ENCODE peak calls at places on chromosomes 3 and 15, in six cellular contexts. One of them, this sample, is unnamed.

GRCh38 chr3:149186726-149187125 is 34.9 kb downstream of the CP start:
- DNase-seq in caudate nucleus: no peak
- DNase-seq in activated T-helper 1 cell treated with Interleukin-2 at 50 U/mL for 16 hours: no peak
- DNase-seq in RPMI8226: no peak
- DNase-seq in stimulated activated CD8-positive, alpha-beta memory T cell treated with anti-CD3 and anti-CD28 coated beads, Interleukin-15, amount 100 ng/mL, for 24 hours: no peak
- DNase-seq in central memory CD8-positive, alpha-beta T cell: no peak
- DNase-seq in this sample: no peak

GRCh38 chr15:68578175-68578959 is 426 bp upstream of the CORO2B start:
- DNase-seq in activated T-helper 1 cell treated with Interleukin-2 at 50 U/mL for 16 hours: no peak
- DNase-seq in RPMI8226: peak
- DNase-seq in stimulated activated CD8-positive, alpha-beta memory T cell treated with anti-CD3 and anti-CD28 coated beads, Interleukin-15, amount 100 ng/mL, for 24 hours: no peak
- DNase-seq in caudate nucleus: peak
- DNase-seq in central memory CD8-positive, alpha-beta T cell: no peak
- DNase-seq in this sample: peak

GRCh38 chr3:126971891-126972351 is 11.0 kb upstream of the PLXNA1 start:
- DNase-seq in RPMI8226: no peak
- DNase-seq in stimulated activated CD8-positive, alpha-beta memory T cell treated with anti-CD3 and anti-CD28 coated beads, Interleukin-15, amount 100 ng/mL, for 24 hours: no peak
- DNase-seq in activated T-helper 1 cell treated with Interleukin-2 at 50 U/mL for 16 hours: no peak
- DNase-seq in caudate nucleus: peak
- DNase-seq in central memory CD8-positive, alpha-beta T cell: no peak
- DNase-seq in this sample: peak

GRCh38 chr15:65512807-65513416 is 4.6 kb downstream of the DPP8 start:
- DNase-seq in stimulated activated CD8-positive, alpha-beta memory T cell treated with anti-CD3 and anti-CD28 coated beads, Interleukin-15, amount 100 ng/mL, for 24 hours: no peak
- DNase-seq in caudate nucleus: peak
- DNase-seq in RPMI8226: no peak
- DNase-seq in activated T-helper 1 cell treated with Interleukin-2 at 50 U/mL for 16 hours: no peak
- DNase-seq in central memory CD8-positive, alpha-beta T cell: peak
- DNase-seq in this sample: no peak

GRCh38 chr3:168251371-168251770 is 155.6 kb upstream of the GOLIM4 start:
- DNase-seq in caudate nucleus: no peak
- DNase-seq in activated T-helper 1 cell treated with Interleukin-2 at 50 U/mL for 16 hours: no peak
- DNase-seq in central memory CD8-positive, alpha-beta T cell: no peak
- DNase-seq in stimulated activated CD8-positive, alpha-beta memory T cell treated with anti-CD3 and anti-CD28 coated beads, Interleukin-15, amount 100 ng/mL, for 24 hours: no peak
- DNase-seq in RPMI8226: peak
- DNase-seq in this sample: no peak

GRCh38 chr15:89090791-89091666 is 2.8 kb downstream of the ABHD2 start:
- DNase-seq in stimulated activated CD8-positive, alpha-beta memory T cell treated with anti-CD3 and anti-CD28 coated beads, Interleukin-15, amount 100 ng/mL, for 24 hours: no peak
- DNase-seq in RPMI8226: peak
- DNase-seq in caudate nucleus: peak
- DNase-seq in activated T-helper 1 cell treated with Interleukin-2 at 50 U/mL for 16 hours: peak
- DNase-seq in central memory CD8-positive, alpha-beta T cell: peak
- DNase-seq in this sample: peak

GRCh38 chr3:42979044-42979962 is at the start of gene GASK1A:
- DNase-seq in stimulated activated CD8-positive, alpha-beta memory T cell treated with anti-CD3 and anti-CD28 coated beads, Interleukin-15, amount 100 ng/mL, for 24 hours: no peak
- DNase-seq in RPMI8226: peak
- DNase-seq in central memory CD8-positive, alpha-beta T cell: no peak
- DNase-seq in caudate nucleus: peak
- DNase-seq in activated T-helper 1 cell treated with Interleukin-2 at 50 U/mL for 16 hours: no peak
- DNase-seq in this sample: no peak

GRCh38 chr3:81277853-81278252 is 483.6 kb downstream of the GBE1 start:
- DNase-seq in stimulated activated CD8-positive, alpha-beta memory T cell treated with anti-CD3 and anti-CD28 coated beads, Interleukin-15, amount 100 ng/mL, for 24 hours: no peak
- DNase-seq in RPMI8226: no peak
- DNase-seq in caudate nucleus: no peak
- DNase-seq in central memory CD8-positive, alpha-beta T cell: no peak
- DNase-seq in activated T-helper 1 cell treated with Interleukin-2 at 50 U/mL for 16 hours: no peak
- DNase-seq in this sample: no peak

GRCh38 chr15:44081223-44082013 is 113.7 kb downstream of the FRMD5 start:
- DNase-seq in RPMI8226: no peak
- DNase-seq in central memory CD8-positive, alpha-beta T cell: no peak
- DNase-seq in caudate nucleus: no peak
- DNase-seq in activated T-helper 1 cell treated with Interleukin-2 at 50 U/mL for 16 hours: no peak
- DNase-seq in stimulated activated CD8-positive, alpha-beta memory T cell treated with anti-CD3 and anti-CD28 coated beads, Interleukin-15, amount 100 ng/mL, for 24 hours: no peak
- DNase-seq in this sample: no peak

GRCh38 chr3:24242012-24242698 is 252.5 kb downstream of the THRB start:
- DNase-seq in RPMI8226: no peak
- DNase-seq in stimulated activated CD8-positive, alpha-beta memory T cell treated with anti-CD3 and anti-CD28 coated beads, Interleukin-15, amount 100 ng/mL, for 24 hours: no peak
- DNase-seq in caudate nucleus: peak
- DNase-seq in activated T-helper 1 cell treated with Interleukin-2 at 50 U/mL for 16 hours: no peak
- DNase-seq in central memory CD8-positive, alpha-beta T cell: no peak
- DNase-seq in this sample: no peak

GRCh38 chr3:37892917-37893595 is 31.4 kb downstream of the CTDSPL start:
- DNase-seq in central memory CD8-positive, alpha-beta T cell: no peak
- DNase-seq in caudate nucleus: no peak
- DNase-seq in RPMI8226: no peak
- DNase-seq in stimulated activated CD8-positive, alpha-beta memory T cell treated with anti-CD3 and anti-CD28 coated beads, Interleukin-15, amount 100 ng/mL, for 24 hours: no peak
- DNase-seq in activated T-helper 1 cell treated with Interleukin-2 at 50 U/mL for 16 hours: no peak
- DNase-seq in this sample: peak

GRCh38 chr3:194680888-194681615 is 4.6 kb upstream of the FAM43A start:
- DNase-seq in activated T-helper 1 cell treated with Interleukin-2 at 50 U/mL for 16 hours: no peak
- DNase-seq in RPMI8226: no peak
- DNase-seq in caudate nucleus: no peak
- DNase-seq in central memory CD8-positive, alpha-beta T cell: no peak
- DNase-seq in stimulated activated CD8-positive, alpha-beta memory T cell treated with anti-CD3 and anti-CD28 coated beads, Interleukin-15, amount 100 ng/mL, for 24 hours: no peak
- DNase-seq in this sample: no peak

GRCh38 chr15:31049122-31049521 is 52.4 kb downstream of the TRPM1 start:
- DNase-seq in activated T-helper 1 cell treated with Interleukin-2 at 50 U/mL for 16 hours: no peak
- DNase-seq in central memory CD8-positive, alpha-beta T cell: no peak
- DNase-seq in caudate nucleus: no peak
- DNase-seq in stimulated activated CD8-positive, alpha-beta memory T cell treated with anti-CD3 and anti-CD28 coated beads, Interleukin-15, amount 100 ng/mL, for 24 hours: no peak
- DNase-seq in RPMI8226: no peak
- DNase-seq in this sample: no peak

GRCh38 chr15:74799843-74800558 is 12.6 kb upstream of the LMAN1L start:
- DNase-seq in RPMI8226: peak
- DNase-seq in stimulated activated CD8-positive, alpha-beta memory T cell treated with anti-CD3 and anti-CD28 coated beads, Interleukin-15, amount 100 ng/mL, for 24 hours: peak
- DNase-seq in activated T-helper 1 cell treated with Interleukin-2 at 50 U/mL for 16 hours: peak
- DNase-seq in caudate nucleus: peak
- DNase-seq in central memory CD8-positive, alpha-beta T cell: peak
- DNase-seq in this sample: peak

GRCh38 chr3:29898609-29899008 is 617.7 kb downstream of the RBMS3 start:
- DNase-seq in caudate nucleus: no peak
- DNase-seq in stimulated activated CD8-positive, alpha-beta memory T cell treated with anti-CD3 and anti-CD28 coated beads, Interleukin-15, amount 100 ng/mL, for 24 hours: no peak
- DNase-seq in RPMI8226: no peak
- DNase-seq in activated T-helper 1 cell treated with Interleukin-2 at 50 U/mL for 16 hours: no peak
- DNase-seq in central memory CD8-positive, alpha-beta T cell: no peak
- DNase-seq in this sample: no peak

GRCh38 chr15:101042320-101042719 is 123.2 kb downstream of the LRRK1 start:
- DNase-seq in RPMI8226: no peak
- DNase-seq in caudate nucleus: no peak
- DNase-seq in stimulated activated CD8-positive, alpha-beta memory T cell treated with anti-CD3 and anti-CD28 coated beads, Interleukin-15, amount 100 ng/mL, for 24 hours: no peak
- DNase-seq in activated T-helper 1 cell treated with Interleukin-2 at 50 U/mL for 16 hours: no peak
- DNase-seq in central memory CD8-positive, alpha-beta T cell: peak
- DNase-seq in this sample: peak

GRCh38 chr15:39404767-39405173 is 176.1 kb upstream of the THBS1 start:
- DNase-seq in RPMI8226: no peak
- DNase-seq in activated T-helper 1 cell treated with Interleukin-2 at 50 U/mL for 16 hours: no peak
- DNase-seq in caudate nucleus: no peak
- DNase-seq in stimulated activated CD8-positive, alpha-beta memory T cell treated with anti-CD3 and anti-CD28 coated beads, Interleukin-15, amount 100 ng/mL, for 24 hours: no peak
- DNase-seq in central memory CD8-positive, alpha-beta T cell: no peak
- DNase-seq in this sample: no peak

GRCh38 chr3:136149569-136150136 is 46.5 kb downstream of the MSL2 start:
- DNase-seq in stimulated activated CD8-positive, alpha-beta memory T cell treated with anti-CD3 and anti-CD28 coated beads, Interleukin-15, amount 100 ng/mL, for 24 hours: no peak
- DNase-seq in central memory CD8-positive, alpha-beta T cell: no peak
- DNase-seq in RPMI8226: no peak
- DNase-seq in activated T-helper 1 cell treated with Interleukin-2 at 50 U/mL for 16 hours: no peak
- DNase-seq in caudate nucleus: no peak
- DNase-seq in this sample: no peak

GRCh38 chr3:107911337-107912000 is 179.4 kb downstream of the CD47 start:
- DNase-seq in central memory CD8-positive, alpha-beta T cell: no peak
- DNase-seq in caudate nucleus: no peak
- DNase-seq in RPMI8226: no peak
- DNase-seq in activated T-helper 1 cell treated with Interleukin-2 at 50 U/mL for 16 hours: no peak
- DNase-seq in stimulated activated CD8-positive, alpha-beta memory T cell treated with anti-CD3 and anti-CD28 coated beads, Interleukin-15, amount 100 ng/mL, for 24 hours: no peak
- DNase-seq in this sample: no peak

GRCh38 chr3:66398228-66399025 is 102.4 kb downstream of the LRIG1 start:
- DNase-seq in caudate nucleus: no peak
- DNase-seq in central memory CD8-positive, alpha-beta T cell: no peak
- DNase-seq in activated T-helper 1 cell treated with Interleukin-2 at 50 U/mL for 16 hours: no peak
- DNase-seq in stimulated activated CD8-positive, alpha-beta memory T cell treated with anti-CD3 and anti-CD28 coated beads, Interleukin-15, amount 100 ng/mL, for 24 hours: no peak
- DNase-seq in RPMI8226: no peak
- DNase-seq in this sample: peak

GRCh38 chr3:177263615-177264365 is 66.5 kb upstream of the TBL1XR1 start:
- DNase-seq in central memory CD8-positive, alpha-beta T cell: no peak
- DNase-seq in RPMI8226: no peak
- DNase-seq in activated T-helper 1 cell treated with Interleukin-2 at 50 U/mL for 16 hours: no peak
- DNase-seq in stimulated activated CD8-positive, alpha-beta memory T cell treated with anti-CD3 and anti-CD28 coated beads, Interleukin-15, amount 100 ng/mL, for 24 hours: no peak
- DNase-seq in caudate nucleus: no peak
- DNase-seq in this sample: no peak

GRCh38 chr3:158109804-158110657 is at the start of gene RSRC1:
- DNase-seq in central memory CD8-positive, alpha-beta T cell: peak
- DNase-seq in caudate nucleus: peak
- DNase-seq in RPMI8226: peak
- DNase-seq in stimulated activated CD8-positive, alpha-beta memory T cell treated with anti-CD3 and anti-CD28 coated beads, Interleukin-15, amount 100 ng/mL, for 24 hours: peak
- DNase-seq in activated T-helper 1 cell treated with Interleukin-2 at 50 U/mL for 16 hours: peak
- DNase-seq in this sample: peak

GRCh38 chr3:158768881-158769518 is 32.9 kb upstream of the MFSD1 start:
- DNase-seq in central memory CD8-positive, alpha-beta T cell: no peak
- DNase-seq in activated T-helper 1 cell treated with Interleukin-2 at 50 U/mL for 16 hours: no peak
- DNase-seq in caudate nucleus: no peak
- DNase-seq in stimulated activated CD8-positive, alpha-beta memory T cell treated with anti-CD3 and anti-CD28 coated beads, Interleukin-15, amount 100 ng/mL, for 24 hours: no peak
- DNase-seq in RPMI8226: no peak
- DNase-seq in this sample: no peak

GRCh38 chr3:123590685-123591450 is 6.0 kb upstream of the HACD2 start:
- DNase-seq in activated T-helper 1 cell treated with Interleukin-2 at 50 U/mL for 16 hours: no peak
- DNase-seq in caudate nucleus: no peak
- DNase-seq in central memory CD8-positive, alpha-beta T cell: no peak
- DNase-seq in stimulated activated CD8-positive, alpha-beta memory T cell treated with anti-CD3 and anti-CD28 coated beads, Interleukin-15, amount 100 ng/mL, for 24 hours: no peak
- DNase-seq in RPMI8226: no peak
- DNase-seq in this sample: no peak

GRCh38 chr3:194574639-194575483 is 58.4 kb downstream of the TMEM44 start:
- DNase-seq in caudate nucleus: no peak
- DNase-seq in RPMI8226: no peak
- DNase-seq in activated T-helper 1 cell treated with Interleukin-2 at 50 U/mL for 16 hours: no peak
- DNase-seq in central memory CD8-positive, alpha-beta T cell: no peak
- DNase-seq in stimulated activated CD8-positive, alpha-beta memory T cell treated with anti-CD3 and anti-CD28 coated beads, Interleukin-15, amount 100 ng/mL, for 24 hours: no peak
- DNase-seq in this sample: no peak

GRCh38 chr15:85897818-85898717 is 103.3 kb upstream of the KLHL25 start:
- DNase-seq in RPMI8226: no peak
- DNase-seq in activated T-helper 1 cell treated with Interleukin-2 at 50 U/mL for 16 hours: no peak
- DNase-seq in stimulated activated CD8-positive, alpha-beta memory T cell treated with anti-CD3 and anti-CD28 coated beads, Interleukin-15, amount 100 ng/mL, for 24 hours: no peak
- DNase-seq in caudate nucleus: no peak
- DNase-seq in central memory CD8-positive, alpha-beta T cell: no peak
- DNase-seq in this sample: no peak

GRCh38 chr3:133733226-133733625 is 13.0 kb upstream of the TF start:
- DNase-seq in activated T-helper 1 cell treated with Interleukin-2 at 50 U/mL for 16 hours: no peak
- DNase-seq in stimulated activated CD8-positive, alpha-beta memory T cell treated with anti-CD3 and anti-CD28 coated beads, Interleukin-15, amount 100 ng/mL, for 24 hours: no peak
- DNase-seq in RPMI8226: no peak
- DNase-seq in central memory CD8-positive, alpha-beta T cell: no peak
- DNase-seq in caudate nucleus: no peak
- DNase-seq in this sample: no peak

GRCh38 chr15:89129816-89130134 is 41.5 kb downstream of the ABHD2 start:
- DNase-seq in RPMI8226: no peak
- DNase-seq in central memory CD8-positive, alpha-beta T cell: no peak
- DNase-seq in activated T-helper 1 cell treated with Interleukin-2 at 50 U/mL for 16 hours: no peak
- DNase-seq in stimulated activated CD8-positive, alpha-beta memory T cell treated with anti-CD3 and anti-CD28 coated beads, Interleukin-15, amount 100 ng/mL, for 24 hours: no peak
- DNase-seq in caudate nucleus: no peak
- DNase-seq in this sample: no peak

GRCh38 chr15:52031542-52031941 is 12.5 kb downstream of the MAPK6 start:
- DNase-seq in RPMI8226: no peak
- DNase-seq in activated T-helper 1 cell treated with Interleukin-2 at 50 U/mL for 16 hours: no peak
- DNase-seq in caudate nucleus: no peak
- DNase-seq in central memory CD8-positive, alpha-beta T cell: no peak
- DNase-seq in stimulated activated CD8-positive, alpha-beta memory T cell treated with anti-CD3 and anti-CD28 coated beads, Interleukin-15, amount 100 ng/mL, for 24 hours: no peak
- DNase-seq in this sample: no peak

GRCh38 chr15:40108061-40108854 is 421 bp downstream of the BMF start:
- DNase-seq in RPMI8226: no peak
- DNase-seq in caudate nucleus: no peak
- DNase-seq in stimulated activated CD8-positive, alpha-beta memory T cell treated with anti-CD3 and anti-CD28 coated beads, Interleukin-15, amount 100 ng/mL, for 24 hours: no peak
- DNase-seq in central memory CD8-positive, alpha-beta T cell: no peak
- DNase-seq in activated T-helper 1 cell treated with Interleukin-2 at 50 U/mL for 16 hours: no peak
- DNase-seq in this sample: peak

GRCh38 chr15:96243701-96244100 is 86.8 kb upstream of the NR2F2 start:
- DNase-seq in stimulated activated CD8-positive, alpha-beta memory T cell treated with anti-CD3 and anti-CD28 coated beads, Interleukin-15, amount 100 ng/mL, for 24 hours: no peak
- DNase-seq in caudate nucleus: no peak
- DNase-seq in RPMI8226: no peak
- DNase-seq in central memory CD8-positive, alpha-beta T cell: no peak
- DNase-seq in activated T-helper 1 cell treated with Interleukin-2 at 50 U/mL for 16 hours: no peak
- DNase-seq in this sample: no peak

This sample was measured in cardiac septum.